ENCODE peak calls at places on chromosomes 2 and 18, in five cellular contexts. M, F, Y, U and L are unnamed samples.

GRCh38 chr2:24978661-24979060 is 6.9 kb upstream of the DNAJC27 start:
- DNase-seq in M (no peak), F (no peak), Y (no peak), U (no peak), L (no peak)

GRCh38 chr2:227506456-227506855 is 34.5 kb downstream of the AGFG1 start:
- DNase-seq in M (no peak), F (no peak), Y (no peak), U (no peak), L (no peak)

GRCh38 chr2:60247471-60247870 is 306.0 kb downstream of the BCL11A start:
- DNase-seq in M (no peak), F (no peak), Y (no peak), U (no peak), L (no peak)

GRCh38 chr2:98383166-98383565 is 36.9 kb downstream of the CNGA3 start:
- DNase-seq in M (no peak), F (no peak), Y (no peak), U (no peak), L (no peak)

GRCh38 chr2:221641181-221641871 is 69.2 kb upstream of the EPHA4 start:
- DNase-seq in M (no peak), F (no peak), Y (no peak), U (no peak), L (no peak)

GRCh38 chr2:21656330-21657075 is 532.7 kb downstream of the TDRD15 start:
- DNase-seq in M (no peak), F (no peak), Y (no peak), U (no peak), L (no peak)

GRCh38 chr2:234494361-234495075 is 2.4 kb downstream of the ARL4C start:
- DNase-seq in M (no peak), F (no peak), Y (peak), U (no peak), L (no peak)

GRCh38 chr2:116988303-116988702 is 826.2 kb upstream of the DDX18 start:
- DNase-seq in M (no peak), F (no peak), Y (no peak), U (no peak), L (no peak)

GRCh38 chr18:79490593-79491551 is 95.1 kb downstream of the NFATC1 start:
- DNase-seq in M (no peak), F (no peak), Y (no peak), U (no peak), L (no peak)

GRCh38 chr2:37796481-37796880 is 125.0 kb upstream of the CDC42EP3 start:
- DNase-seq in M (no peak), F (no peak), Y (no peak), U (no peak), L (no peak)

GRCh38 chr2:30115981-30116285 is 30.9 kb upstream of the YPEL5 start:
- DNase-seq in M (no peak), F (no peak), Y (no peak), U (no peak), L (no peak)

GRCh38 chr2:125185691-125186270 is 1160.7 kb downstream of the CNTNAP5 start:
- DNase-seq in M (no peak), F (no peak), Y (no peak), U (no peak), L (no peak)

GRCh38 chr18:5738561-5738960 is 156.8 kb downstream of the TMEM200C start:
- DNase-seq in M (no peak), F (no peak), Y (no peak), U (no peak), L (no peak)

GRCh38 chr2:164784376-164784775 is 57.2 kb downstream of the COBLL1 start:
- DNase-seq in M (no peak), F (no peak), Y (no peak), U (no peak), L (no peak)

GRCh38 chr2:189210250-189211075 is 30.9 kb upstream of the COL5A2 start:
- DNase-seq in M (no peak), F (no peak), Y (no peak), U (no peak), L (peak)

GRCh38 chr18:60021556-60021955 is 121.8 kb downstream of the PMAIP1 start:
- DNase-seq in M (no peak), F (no peak), Y (no peak), U (no peak), L (no peak)

GRCh38 chr2:59892398-59892797 is 661.1 kb downstream of the BCL11A start:
- DNase-seq in M (no peak), F (no peak), Y (peak), U (no peak), L (no peak)

GRCh38 chr2:135963841-135964240 is 21.6 kb downstream of the DARS1 start:
- DNase-seq in M (no peak), F (no peak), Y (no peak), U (no peak), L (no peak)

GRCh38 chr2:23379220-23379695 is 5.7 kb upstream of the KLHL29 start:
- DNase-seq in M (no peak), F (no peak), Y (no peak), U (peak), L (no peak)

GRCh38 chr18:77648415-77648814 is 398.8 kb downstream of the GALR1 start:
- DNase-seq in M (no peak), F (no peak), Y (no peak), U (no peak), L (no peak)